ENCODE peak calls at places on chromosomes 12 and 14, in six cellular contexts. X is bronchial epithelial cell, T is type B pancreatic cell, S is GM12865, Y is A549, R is HCT116. D is an unnamed sample.

GRCh38 chr12:89101440-89101839 is 250.9 kb downstream of the DUSP6 start:
- DNase-seq in T (no peak), Y (no peak), R (no peak), X (no peak), S (no peak), D (no peak)

GRCh38 chr12:131102991-131103609 is 149.4 kb downstream of the ADGRD1 start:
- DNase-seq in S (peak), X (no peak), R (no peak), Y (no peak), T (peak), D (no peak)

GRCh38 chr14:24054324-24054641 is 2.5 kb downstream of the CARMIL3 start:
- DNase-seq in Y (no peak), X (no peak), S (no peak), T (no peak), R (no peak), D (no peak)

GRCh38 chr14:54348923-54349615 is 47.7 kb upstream of the CDKN3 start:
- DNase-seq in X (no peak), R (no peak), T (no peak), Y (no peak), S (no peak), D (peak)

GRCh38 chr14:69138189-69138535 is 14.8 kb downstream of the DCAF5 start:
- DNase-seq in Y (no peak), R (no peak), X (peak), T (no peak), S (no peak), D (no peak)

GRCh38 chr12:75722714-75723200 is 211.3 kb upstream of the KRR1 start:
- DNase-seq in Y (peak), S (peak), X (peak), T (no peak), R (peak), D (peak)

GRCh38 chr14:68210729-68211299 is 391.2 kb downstream of the RAD51B start:
- DNase-seq in T (no peak), S (peak), R (no peak), X (peak), Y (peak), D (no peak)

GRCh38 chr14:68779761-68780323 is 13.0 kb downstream of the ZFP36L1 start:
- DNase-seq in R (peak), T (peak), X (no peak), S (no peak), Y (peak), D (peak)

GRCh38 chr12:8823565-8824300 is 1.3 kb downstream of the A2ML1 start:
- DNase-seq in T (no peak), Y (peak), X (no peak), S (peak), R (peak), D (no peak)

GRCh38 chr12:18653465-18653864 is 84.3 kb downstream of the PLCZ1 start:
- DNase-seq in Y (no peak), X (no peak), S (no peak), R (no peak), T (no peak), D (no peak)

GRCh38 chr14:71206766-71207371 is 299.6 kb downstream of the PCNX1 start:
- DNase-seq in R (no peak), Y (peak), S (no peak), X (peak), T (no peak), D (peak)

GRCh38 chr14:103160321-103161053 is 37.2 kb downstream of the TNFAIP2 start:
- DNase-seq in Y (no peak), S (no peak), R (no peak), X (no peak), T (no peak), D (no peak)

GRCh38 chr14:22791302-22791701 is 23.9 kb downstream of the SLC7A7 start:
- DNase-seq in X (peak), T (no peak), R (no peak), S (no peak), Y (no peak), D (no peak)

GRCh38 chr12:74602881-74603523 is 65.4 kb downstream of the ATXN7L3B start:
- DNase-seq in X (peak), Y (no peak), R (no peak), S (no peak), T (no peak), D (no peak)

GRCh38 chr14:90491221-90491867 is 94.5 kb downstream of the CALM1 start:
- DNase-seq in S (no peak), Y (no peak), R (no peak), T (peak), X (no peak), D (peak)

GRCh38 chr14:104604461-104605449 is at the start of gene TMEM179:
- DNase-seq in T (peak), X (no peak), Y (no peak), S (no peak), R (no peak), D (no peak)

GRCh38 chr12:132003846-132004245 is 54.1 kb downstream of the EP400 start:
- DNase-seq in T (no peak), X (no peak), R (no peak), S (no peak), Y (no peak), D (no peak)

GRCh38 chr12:47312794-47313426 is 233.2 kb upstream of the AMIGO2 start:
- DNase-seq in S (peak), R (no peak), X (no peak), T (no peak), Y (peak), D (no peak)

GRCh38 chr14:68972507-68973272 is 6.4 kb downstream of the ACTN1 start:
- DNase-seq in S (no peak), Y (no peak), R (no peak), T (no peak), X (no peak), D (no peak)

GRCh38 chr12:89461649-89462612 is 62.7 kb downstream of the GALNT4 start:
- DNase-seq in R (peak), T (no peak), X (peak), Y (peak), S (peak), D (no peak)

GRCh38 chr12:5026342-5026938 is 17.2 kb upstream of the KCNA5 start:
- DNase-seq in T (no peak), S (no peak), Y (no peak), R (no peak), X (no peak), D (no peak)

GRCh38 chr12:89954259-89954658 is 245.6 kb upstream of the ATP2B1 start:
- DNase-seq in S (no peak), X (no peak), T (no peak), Y (no peak), R (no peak), D (no peak)

GRCh38 chr12:128672428-128672827 is 151.3 kb downstream of the SLC15A4 start:
- DNase-seq in X (no peak), T (no peak), Y (no peak), S (no peak), R (no peak), D (no peak)

GRCh38 chr14:24436355-24437019 is 6.1 kb downstream of the SDR39U1 start:
- DNase-seq in R (peak), T (no peak), X (peak), S (peak), Y (peak), D (no peak)

GRCh38 chr12:56838602-56839488 is 75.7 kb downstream of the HSD17B6 start:
- DNase-seq in Y (no peak), S (no peak), R (no peak), X (no peak), T (no peak), D (no peak)

GRCh38 chr12:59736786-59737185 is 141.0 kb downstream of the SLC16A7 start:
- DNase-seq in T (no peak), R (no peak), S (no peak), Y (no peak), X (peak), D (no peak)

DNA sequence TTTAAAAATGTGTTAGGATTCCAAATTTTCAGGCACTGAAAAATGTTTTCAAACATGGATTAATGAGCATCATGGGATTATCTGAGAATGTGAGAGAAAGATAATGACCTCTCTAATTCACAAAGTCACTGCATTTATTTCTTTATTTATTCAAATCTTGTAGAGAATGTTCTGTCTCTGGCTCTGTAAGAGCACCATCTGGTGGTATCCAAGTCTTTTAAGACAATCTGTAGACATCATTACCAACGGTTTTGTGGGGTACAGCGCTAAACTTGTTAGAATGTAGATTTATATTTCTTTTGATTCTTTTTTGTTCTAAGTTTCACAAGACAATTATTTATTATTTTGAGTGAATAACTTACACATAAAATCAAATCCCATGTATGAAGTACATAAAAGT is 956.0 kb upstream of the NOVA1 start:
- DNase-seq in R (no peak), X (no peak), S (no peak), Y (peak), T (no peak), D (no peak)
- TF ChIP-seq CTCF in R (no peak), X (no peak), S (no peak), Y (no peak), T (peak), D (no peak)

GRCh38 chr14:60485057-60485599 is 735 bp downstream of the C14orf39 start:
- DNase-seq in S (no peak), Y (no peak), X (peak), R (no peak), T (no peak), D (no peak)

GRCh38 chr14:60487211-60487610 is 1.3 kb upstream of the C14orf39 start:
- DNase-seq in T (no peak), X (no peak), Y (no peak), S (no peak), R (no peak), D (no peak)

GRCh38 chr14:60485600-60486251 is at the start of gene C14orf39:
- DNase-seq in X (peak), S (no peak), Y (no peak), R (no peak), T (no peak), D (no peak)

GRCh38 chr14:60490270-60490669 is 4.4 kb upstream of the C14orf39 start:
- DNase-seq in S (no peak), X (no peak), R (no peak), Y (no peak), T (no peak), D (no peak)

DNA sequence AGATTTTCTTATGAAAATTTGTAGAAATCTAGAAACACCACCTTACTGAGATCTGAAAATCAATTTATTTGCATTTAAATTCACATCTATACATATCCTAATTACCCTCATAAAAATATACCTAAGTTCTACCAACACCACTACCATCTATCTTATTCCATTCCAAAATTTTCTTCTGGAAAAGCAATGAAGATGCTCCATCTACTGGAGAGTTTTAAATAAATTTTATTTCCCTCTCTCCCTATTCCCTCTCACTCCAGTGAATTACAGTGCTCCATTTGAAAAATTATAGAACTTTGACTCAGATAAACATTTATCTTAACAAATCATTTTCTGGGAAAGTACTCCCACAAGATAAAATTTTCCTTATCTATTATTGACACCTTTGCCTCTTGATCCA is 2.3 kb upstream of the C14orf39 start:
- DNase-seq in S (no peak), T (no peak), R (no peak), X (peak), Y (no peak), D (no peak)
- TF ChIP-seq CTCF in S (no peak), T (peak), R (no peak), X (peak), Y (peak), D (peak)

GRCh38 chr12:52584156-52584682 is 10.6 kb upstream of the KRT74 start:
- DNase-seq in R (no peak), X (no peak), S (no peak), Y (no peak), T (no peak), D (no peak)

GRCh38 chr12:52582489-52582888 is 8.8 kb upstream of the KRT74 start:
- DNase-seq in S (no peak), T (no peak), X (no peak), R (no peak), Y (no peak), D (no peak)

GRCh38 chr12:52581481-52581880 is 7.8 kb upstream of the KRT74 start:
- DNase-seq in S (no peak), R (no peak), X (peak), Y (peak), T (no peak), D (no peak)

GRCh38 chr12:52581066-52581465 is 7.4 kb upstream of the KRT74 start:
- DNase-seq in R (no peak), Y (no peak), T (no peak), X (no peak), S (no peak), D (no peak)

GRCh38 chr12:52582971-52583456 is 9.4 kb upstream of the KRT74 start:
- DNase-seq in Y (peak), T (no peak), X (peak), R (peak), S (peak), D (peak)
- TF ChIP-seq CTCF in Y (peak), T (peak), X (peak), R (peak), S (peak), D (peak)

DNA sequence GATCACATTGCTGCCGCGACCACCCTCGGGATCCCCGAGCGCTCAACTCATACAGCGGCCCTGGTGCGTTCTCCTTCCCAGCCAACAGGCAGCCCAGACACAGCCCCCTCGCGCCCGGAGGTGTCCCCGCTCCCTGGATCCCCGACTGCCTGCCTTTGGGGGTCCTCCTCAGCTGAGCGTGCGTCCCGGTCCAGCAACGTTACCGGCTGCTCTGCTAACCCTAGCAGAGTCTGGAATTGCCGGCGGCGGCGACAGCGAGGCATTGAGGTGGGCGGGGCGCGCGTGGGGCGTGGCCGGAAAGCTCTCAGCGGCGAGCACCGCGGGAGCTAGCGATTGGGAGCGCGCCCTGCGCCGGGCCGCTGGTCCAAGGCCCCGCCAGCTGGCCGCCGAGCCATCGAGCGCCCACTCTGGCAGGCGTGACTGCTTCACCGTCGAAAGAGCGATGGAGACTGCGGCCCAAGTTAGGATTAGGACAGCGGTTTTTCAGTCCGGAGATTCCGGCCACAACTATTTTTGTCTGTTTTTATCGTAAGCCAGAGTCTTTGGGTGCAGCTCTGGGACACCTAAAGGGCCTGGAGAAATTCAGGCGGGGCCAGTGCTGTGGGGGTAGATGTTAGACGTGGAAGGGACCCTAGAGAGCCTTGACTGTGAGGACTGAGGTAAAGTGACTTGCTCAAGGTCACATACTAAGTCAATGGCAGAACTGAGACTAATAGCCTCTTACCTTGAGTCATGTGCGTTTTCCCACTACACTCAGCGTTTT is at the start of gene HEATR5A:
- DNase-seq in R (peak), X (peak), T (peak), S (peak), Y (peak), D (peak)
- TF ChIP-seq CTCF in R (no peak), X (peak), T (peak), S (peak), Y (no peak), D (peak)